ENCODE peak calls at places on chromosomes 12 and 14, in four cellular contexts. One of them, this sample, is unnamed. For H4K20me1 and H3K79me2, the result is how much of the 10 kb centered on the place peaks cover.

GRCh38 chr12:131072446-131073230 is 118.9 kb downstream of the ADGRD1 start:
- DNase-seq in H9: peak
- DNase-seq in MM.1S: no peak
- DNase-seq in hepatocyte: no peak
- DNase-seq in this sample: no peak

GRCh38 chr12:76242813-76243540 is 105.2 kb downstream of the BBS10 start:
- DNase-seq in MM.1S: no peak
- DNase-seq in hepatocyte: no peak
- DNase-seq in H9: no peak
- DNase-seq in this sample: no peak

GRCh38 chr12:75635606-75636444 is 124.4 kb upstream of the KRR1 start:
- DNase-seq in MM.1S: peak
- DNase-seq in hepatocyte: peak
- DNase-seq in H9: no peak
- DNase-seq in this sample: peak

GRCh38 chr14:74888164-74889158 is 6.7 kb downstream of the DLST start:
- DNase-seq in hepatocyte: no peak
- DNase-seq in H9: no peak
- DNase-seq in MM.1S: no peak
- DNase-seq in this sample: no peak

GRCh38 chr12:93727911-93728310 is 50.7 kb downstream of the CRADD start:
- DNase-seq in MM.1S: no peak
- DNase-seq in H9: no peak
- DNase-seq in hepatocyte: no peak
- DNase-seq in this sample: no peak

GRCh38 chr14:98711453-98711852 is 560.5 kb downstream of the BCL11B start:
- DNase-seq in MM.1S: no peak
- DNase-seq in hepatocyte: no peak
- DNase-seq in H9: no peak
- DNase-seq in this sample: no peak

GRCh38 chr12:131129839-131130238 is 176.1 kb downstream of the ADGRD1 start:
- DNase-seq in H9: no peak
- DNase-seq in MM.1S: no peak
- DNase-seq in hepatocyte: no peak
- DNase-seq in this sample: peak

GRCh38 chr12:65306603-65307501 is 28.4 kb downstream of the MSRB3 start:
- DNase-seq in hepatocyte: peak
- DNase-seq in MM.1S: peak
- DNase-seq in H9: peak
- DNase-seq in this sample: peak

GRCh38 chr12:15749937-15750336 is 39.3 kb downstream of the EPS8 start:
- DNase-seq in H9: no peak
- DNase-seq in MM.1S: no peak
- DNase-seq in hepatocyte: no peak
- DNase-seq in this sample: no peak

GRCh38 chr12:64820593-64820992 is 3.9 kb upstream of the TBC1D30 start:
- DNase-seq in MM.1S: no peak
- DNase-seq in hepatocyte: no peak
- DNase-seq in H9: no peak
- DNase-seq in this sample: peak

GRCh38 chr12:10362828-10363664 is 26.8 kb downstream of the KLRK1 start:
- DNase-seq in MM.1S: no peak
- DNase-seq in H9: no peak
- DNase-seq in hepatocyte: no peak
- DNase-seq in this sample: no peak

GRCh38 chr12:95262808-95263207 is 45.2 kb downstream of the VEZT start:
- DNase-seq in MM.1S: no peak
- DNase-seq in hepatocyte: no peak
- DNase-seq in H9: no peak
- DNase-seq in this sample: peak

GRCh38 chr12:23168459-23168858 is 543.5 kb downstream of the ETNK1 start:
- DNase-seq in MM.1S: no peak
- DNase-seq in hepatocyte: no peak
- DNase-seq in H9: no peak
- DNase-seq in this sample: no peak

GRCh38 chr12:5872745-5873144 is 72.3 kb downstream of the ANO2 start:
- DNase-seq in MM.1S: no peak
- DNase-seq in hepatocyte: peak
- DNase-seq in H9: peak
- DNase-seq in this sample: peak

GRCh38 chr14:77120771-77121743 is 20.5 kb downstream of the ZDHHC22 start:
- DNase-seq in hepatocyte: no peak
- DNase-seq in H9: peak
- DNase-seq in MM.1S: peak
- DNase-seq in this sample: no peak

GRCh38 chr14:71497645-71498086 is 434.6 kb upstream of the RGS6 start:
- DNase-seq in hepatocyte: no peak
- DNase-seq in H9: no peak
- DNase-seq in MM.1S: peak
- DNase-seq in this sample: peak

GRCh38 chr12:30753761-30754382 is 879 bp downstream of the CAPRIN2 start:
- DNase-seq in MM.1S: peak
- DNase-seq in H9: no peak
- DNase-seq in hepatocyte: peak
- DNase-seq in this sample: peak

GRCh38 chr14:33768458-33768830 is 182.4 kb downstream of the EGLN3 start:
- DNase-seq in hepatocyte: no peak
- DNase-seq in MM.1S: no peak
- DNase-seq in H9: no peak
- DNase-seq in this sample: no peak

GRCh38 chr12:94994312-94994711 is 9.2 kb downstream of the NDUFA12 start:
- DNase-seq in MM.1S: no peak
- DNase-seq in hepatocyte: peak
- DNase-seq in H9: no peak
- DNase-seq in this sample: peak

GRCh38 chr12:11584213-11584855 is 65.1 kb upstream of the ETV6 start:
- DNase-seq in MM.1S: no peak
- DNase-seq in H9: no peak
- DNase-seq in hepatocyte: no peak
- DNase-seq in this sample: peak

GRCh38 chr12:77995436-77996167 is 164.9 kb downstream of the NAV3 start:
- DNase-seq in MM.1S: no peak
- DNase-seq in H9: no peak
- DNase-seq in hepatocyte: no peak
- DNase-seq in this sample: peak

GRCh38 chr12:127559349-127560040 is 707.5 kb upstream of the TMEM132C start:
- DNase-seq in H9: peak
- DNase-seq in hepatocyte: peak
- DNase-seq in MM.1S: peak
- DNase-seq in this sample: peak

GRCh38 chr14:74843653-74844052 is 32.3 kb downstream of the PROX2 start:
- DNase-seq in hepatocyte: no peak
- DNase-seq in MM.1S: no peak
- DNase-seq in H9: no peak
- DNase-seq in this sample: no peak

GRCh38 chr12:51323317-51323960 is 535 bp downstream of the BIN2 start:
- DNase-seq in H9: no peak
- DNase-seq in hepatocyte: no peak
- DNase-seq in MM.1S: peak
- DNase-seq in this sample: no peak

GRCh38 chr12:68844788-68845695 is 37.1 kb downstream of the MDM2 start:
- DNase-seq in hepatocyte: no peak
- DNase-seq in H9: no peak
- DNase-seq in MM.1S: no peak
- DNase-seq in this sample: no peak

GRCh38 chr12:45991289-45992249 is 1.2 kb upstream of the SCAF11 start:
- DNase-seq in H9: peak
- DNase-seq in MM.1S: peak
- DNase-seq in hepatocyte: peak
- DNase-seq in this sample: peak

GRCh38 chr14:97052001-97052400 is 254.8 kb downstream of the VRK1 start:
- DNase-seq in hepatocyte: no peak
- DNase-seq in H9: no peak
- DNase-seq in MM.1S: no peak
- DNase-seq in this sample: no peak

GRCh38 chr12:90456248-90456647 is 498.7 kb downstream of the CCER1 start:
- DNase-seq in H9: no peak
- DNase-seq in hepatocyte: no peak
- DNase-seq in MM.1S: no peak
- DNase-seq in this sample: no peak

GRCh38 chr12:124852329-124852831 is 11.3 kb downstream of the SCARB1 start:
- DNase-seq in MM.1S: no peak
- DNase-seq in H9: no peak
- DNase-seq in hepatocyte: peak
- DNase-seq in this sample: no peak

GRCh38 chr12:124854637-124855184 is 9.0 kb downstream of the SCARB1 start:
- DNase-seq in MM.1S: no peak
- DNase-seq in hepatocyte: no peak
- DNase-seq in H9: no peak
- DNase-seq in this sample: no peak

GRCh38 chr12:124852911-124853441 is 10.7 kb downstream of the SCARB1 start:
- DNase-seq in MM.1S: no peak
- DNase-seq in hepatocyte: no peak
- DNase-seq in H9: no peak
- DNase-seq in this sample: no peak

GRCh38 chr12:124855275-124855957 is 8.2 kb downstream of the SCARB1 start:
- DNase-seq in MM.1S: no peak
- DNase-seq in H9: no peak
- DNase-seq in hepatocyte: no peak
- DNase-seq in this sample: no peak

GRCh38 chr12:124853781-124854636 is 9.7 kb downstream of the SCARB1 start:
- DNase-seq in MM.1S: no peak
- DNase-seq in hepatocyte: no peak
- DNase-seq in H9: no peak
- DNase-seq in this sample: no peak
- H4K20me1 ChIP-seq in MM.1S: under half
- H4K20me1 ChIP-seq in hepatocyte: under half
- H4K20me1 ChIP-seq in H9: under half
- H4K20me1 ChIP-seq in this sample: under half

GRCh38 chr12:101803978-101804377 is 26.8 kb downstream of the GNPTAB start:
- DNase-seq in hepatocyte: no peak
- DNase-seq in MM.1S: no peak
- DNase-seq in H9: no peak
- DNase-seq in this sample: no peak

GRCh38 chr12:101804409-101804808 is 26.4 kb downstream of the GNPTAB start:
- DNase-seq in H9: no peak
- DNase-seq in hepatocyte: no peak
- DNase-seq in MM.1S: no peak
- DNase-seq in this sample: no peak

GRCh38 chr12:101809208-101809607 is 21.6 kb downstream of the GNPTAB start:
- DNase-seq in MM.1S: no peak
- DNase-seq in hepatocyte: no peak
- DNase-seq in H9: no peak
- DNase-seq in this sample: no peak

GRCh38 chr12:101802486-101802885 is 28.3 kb downstream of the GNPTAB start:
- DNase-seq in H9: no peak
- DNase-seq in MM.1S: no peak
- DNase-seq in hepatocyte: no peak
- DNase-seq in this sample: no peak

GRCh38 chr12:101806280-101806679 is 24.5 kb downstream of the GNPTAB start:
- DNase-seq in hepatocyte: no peak
- DNase-seq in H9: no peak
- DNase-seq in MM.1S: no peak
- DNase-seq in this sample: no peak
- H3K79me2 ChIP-seq in hepatocyte: under half
- H3K79me2 ChIP-seq in H9: under half
- H3K79me2 ChIP-seq in MM.1S: half or more
- H3K79me2 ChIP-seq in this sample: under half

DNA sequence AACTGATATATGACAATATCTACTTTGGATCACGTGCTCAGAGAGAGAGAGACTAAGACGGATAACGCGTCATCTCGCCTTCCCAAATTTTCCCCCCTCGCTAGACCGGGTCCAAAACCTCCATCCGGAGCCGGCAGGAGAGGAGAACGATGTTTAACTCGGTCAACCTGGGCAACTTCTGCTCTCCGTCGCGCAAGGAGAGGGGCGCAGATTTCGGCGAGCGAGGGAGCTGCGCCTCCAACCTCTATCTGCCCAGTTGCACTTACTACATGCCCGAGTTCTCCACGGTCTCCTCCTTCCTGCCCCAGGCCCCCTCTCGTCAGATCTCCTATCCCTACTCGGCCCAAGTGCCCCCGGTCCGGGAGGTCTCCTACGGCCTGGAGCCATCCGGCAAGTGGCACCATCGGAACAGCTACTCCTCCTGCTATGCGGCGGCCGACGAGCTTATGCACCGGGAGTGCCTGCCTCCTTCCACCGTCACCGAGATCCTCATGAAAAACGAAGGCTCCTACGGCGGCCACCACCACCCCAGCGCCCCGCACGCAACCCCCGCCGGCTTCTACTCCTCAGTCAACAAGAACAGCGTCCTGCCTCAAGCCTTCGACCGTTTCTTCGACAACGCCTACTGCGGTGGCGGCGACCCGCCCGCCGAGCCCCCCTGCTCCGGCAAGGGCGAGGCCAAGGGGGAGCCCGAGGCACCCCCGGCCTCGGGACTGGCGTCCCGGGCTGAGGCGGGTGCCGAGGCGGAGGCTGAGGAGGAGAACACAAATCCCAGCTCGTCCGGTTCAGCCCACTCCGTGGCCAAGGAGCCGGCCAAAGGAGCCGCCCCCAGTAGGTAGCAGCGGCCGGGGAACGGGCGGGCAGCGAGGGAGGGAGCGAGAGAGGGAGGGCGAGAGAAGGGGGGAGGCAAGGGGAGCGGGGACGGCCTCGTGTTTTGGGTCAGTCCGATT is at the start of gene HOXC11:
- DNase-seq in MM.1S: no peak
- DNase-seq in hepatocyte: peak
- DNase-seq in H9: peak
- DNase-seq in this sample: peak
- H4K20me1 ChIP-seq in MM.1S: under half
- H4K20me1 ChIP-seq in hepatocyte: under half
- H4K20me1 ChIP-seq in H9: under half
- H4K20me1 ChIP-seq in this sample: under half

GRCh38 chr12:7601407-7601806 is 64.3 kb downstream of the APOBEC1 start:
- DNase-seq in H9: no peak
- DNase-seq in hepatocyte: no peak
- DNase-seq in MM.1S: no peak
- DNase-seq in this sample: no peak

GRCh38 chr12:7605900-7606465 is 59.7 kb downstream of the APOBEC1 start:
- DNase-seq in MM.1S: no peak
- DNase-seq in H9: no peak
- DNase-seq in hepatocyte: no peak
- DNase-seq in this sample: no peak

GRCh38 chr12:7602287-7602686 is 63.4 kb downstream of the APOBEC1 start:
- DNase-seq in H9: no peak
- DNase-seq in MM.1S: no peak
- DNase-seq in hepatocyte: no peak
- DNase-seq in this sample: peak
- H3K79me2 ChIP-seq in H9: under half
- H3K79me2 ChIP-seq in MM.1S: under half
- H3K79me2 ChIP-seq in hepatocyte: under half
- H3K79me2 ChIP-seq in this sample: under half

DNA sequence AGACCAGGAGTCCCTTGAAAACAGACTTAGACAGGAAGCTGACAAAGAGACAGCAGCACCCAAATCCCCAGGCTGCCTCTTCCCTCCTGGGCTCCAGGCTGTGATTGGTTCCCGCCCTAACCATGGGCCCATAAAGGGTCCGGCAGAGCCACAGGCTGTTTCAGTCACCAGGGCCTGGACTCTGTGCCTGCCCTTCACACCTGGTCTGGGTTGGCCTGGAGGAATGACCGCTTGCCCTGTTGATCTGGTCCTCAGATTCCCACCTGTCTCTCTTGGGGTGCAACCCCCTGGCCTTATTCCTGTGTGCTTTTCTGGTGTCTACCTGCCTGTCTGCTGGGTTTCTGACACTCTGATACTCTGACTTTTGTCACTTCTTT is 2.9 kb upstream of the KRT83 start:
- DNase-seq in MM.1S: no peak
- DNase-seq in H9: no peak
- DNase-seq in hepatocyte: no peak
- DNase-seq in this sample: no peak
- H4K20me1 ChIP-seq in MM.1S: under half
- H4K20me1 ChIP-seq in H9: under half
- H4K20me1 ChIP-seq in hepatocyte: under half
- H4K20me1 ChIP-seq in this sample: under half

This sample was measured in PC-3.